ENCODE peak calls at places on chromosome 11, in four cellular contexts. V is CD8-positive, alpha-beta T cell; N is heart right ventricle; D is heart left ventricle. L is an unnamed sample.
A peak's percentile ranks its signal among the peaks of the same experiment; 100 is the strongest.

GRCh38 chr11:2804189-2804588 is 81.4 kb downstream of the CDKN1C start:
- DNase-seq in V (no peak), N (peak; percentile 2), D (peak; percentile 13), L (no peak)

GRCh38 chr11:117299351-117300300 is 8.5 kb downstream of the BACE1-AS start:
- DNase-seq in V (no peak), N (no peak), D (no peak), L (no peak)

GRCh38 chr11:125457814-125458343 is 38.2 kb downstream of the FEZ1 start:
- DNase-seq in V (no peak), N (peak; percentile 70), D (peak; percentile 80), L (no peak)

GRCh38 chr11:60944504-60945294 is 7.3 kb downstream of the SLC15A3 start:
- DNase-seq in V (no peak), N (no peak), D (no peak), L (no peak)

GRCh38 chr11:130510407-130511006 is 62.1 kb downstream of the ADAMTS15 start:
- DNase-seq in V (no peak), N (no peak), D (no peak), L (peak; percentile 37)

GRCh38 chr11:30853470-30853869 is 267.3 kb upstream of the MPPED2 start:
- DNase-seq in V (no peak), N (no peak), D (no peak), L (no peak)

GRCh38 chr11:63564056-63564784 is 1.0 kb upstream of the PLAAT2 start:
- DNase-seq in V (no peak), N (no peak), D (no peak), L (no peak)

GRCh38 chr11:82858133-82858532 is 42.1 kb downstream of the PRCP start:
- DNase-seq in V (no peak), N (no peak), D (no peak), L (no peak)

GRCh38 chr11:47500121-47500520 is 51.2 kb upstream of the RAPSN start:
- DNase-seq in V (no peak), N (no peak), D (no peak), L (no peak)

GRCh38 chr11:117807482-117808272 is 10.7 kb upstream of the DSCAML1 start:
- DNase-seq in V (peak; percentile 78), N (peak; percentile 82), D (peak; percentile 89), L (no peak)

GRCh38 chr11:134727636-134728035 is 315.6 kb upstream of the B3GAT1 start:
- DNase-seq in V (no peak), N (no peak), D (no peak), L (no peak)

GRCh38 chr11:98711011-98711410 is 309.7 kb upstream of the CNTN5 start:
- DNase-seq in V (no peak), N (no peak), D (no peak), L (no peak)

GRCh38 chr11:67287355-67288197 is 1.5 kb upstream of the ANKRD13D start:
- DNase-seq in V (peak; percentile 42), N (no peak), D (peak; percentile 57), L (peak; percentile 34)

GRCh38 chr11:76159983-76160661 is 46.2 kb downstream of the WNT11 start:
- DNase-seq in V (no peak), N (no peak), D (no peak), L (no peak)

GRCh38 chr11:62553839-62554361 is 7.3 kb upstream of the AHNAK start:
- DNase-seq in V (no peak), N (no peak), D (no peak), L (peak; percentile 95)

GRCh38 chr11:126547161-126547560 is 191.7 kb downstream of the ST3GAL4 start:
- DNase-seq in V (no peak), N (no peak), D (no peak), L (no peak)

GRCh38 chr11:593347-593746 is 17.1 kb downstream of the PHRF1 start:
- DNase-seq in V (no peak), N (no peak), D (peak; percentile 48), L (no peak)

GRCh38 chr11:345179-345578 is 24.1 kb upstream of the B4GALNT4 start:
- DNase-seq in V (no peak), N (no peak), D (peak; percentile 1), L (no peak)

GRCh38 chr11:125070699-125071254 is 7.7 kb downstream of the SLC37A2 start:
- DNase-seq in V (no peak), N (peak; percentile 59), D (no peak), L (no peak)

GRCh38 chr11:33930317-33931021 is 38.6 kb upstream of the LMO2 start:
- DNase-seq in V (no peak), N (no peak), D (no peak), L (no peak)
- H3K27ac ChIP-seq in V (no peak overlapping the region), N (peak overlapping the region; percentile 85), D (peak overlapping the region; percentile 78), L (no peak overlapping the region)

DNA sequence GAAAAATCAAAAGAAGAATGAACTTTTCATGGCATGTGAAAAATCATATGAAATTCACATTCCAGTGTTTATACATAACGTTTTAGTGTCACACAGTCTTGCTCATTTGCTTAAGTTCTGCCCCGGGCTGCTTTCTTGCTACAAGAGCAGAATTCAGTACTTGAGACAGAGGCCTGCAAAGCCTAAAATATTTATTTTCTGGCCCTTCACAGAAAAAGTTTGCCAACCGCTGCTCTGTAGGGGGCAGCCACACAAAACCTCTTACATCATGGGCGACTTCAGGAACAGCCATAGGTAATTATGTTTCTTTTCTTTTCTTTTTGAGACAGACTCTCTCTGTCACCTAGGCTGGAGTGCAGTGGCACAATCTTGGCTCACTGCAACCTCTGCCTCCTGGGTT is 1.0 kb upstream of the ATG2A start:
- DNase-seq in V (no peak), N (no peak), D (no peak), L (peak; percentile 59)
- H3K4me3 ChIP-seq in V (no peak overlapping the region), N (peak overlapping the region; percentile 45), D (peak overlapping the region; percentile 98), L (peak overlapping the region; percentile 60)

GRCh38 chr11:72720047-72720446 is 32.2 kb downstream of the ARAP1 start:
- DNase-seq in V (no peak), N (no peak), D (no peak), L (no peak)
- H3K27ac ChIP-seq in V (peak overlapping the region; percentile 17), N (peak overlapping the region; percentile 93), D (peak overlapping the region; percentile 93), L (no peak overlapping the region)

GRCh38 chr11:111403021-111403725 is 24.1 kb upstream of the POU2AF1 start:
- DNase-seq in V (no peak), N (no peak), D (no peak), L (no peak)

GRCh38 chr11:111406589-111406988 is 27.5 kb upstream of the POU2AF1 start:
- DNase-seq in V (no peak), N (no peak), D (no peak), L (no peak)

GRCh38 chr11:111405551-111405950 is 26.5 kb upstream of the POU2AF1 start:
- DNase-seq in V (no peak), N (no peak), D (no peak), L (no peak)

GRCh38 chr11:111407652-111408051 is 28.6 kb upstream of the POU2AF1 start:
- DNase-seq in V (no peak), N (no peak), D (no peak), L (no peak)

DNA sequence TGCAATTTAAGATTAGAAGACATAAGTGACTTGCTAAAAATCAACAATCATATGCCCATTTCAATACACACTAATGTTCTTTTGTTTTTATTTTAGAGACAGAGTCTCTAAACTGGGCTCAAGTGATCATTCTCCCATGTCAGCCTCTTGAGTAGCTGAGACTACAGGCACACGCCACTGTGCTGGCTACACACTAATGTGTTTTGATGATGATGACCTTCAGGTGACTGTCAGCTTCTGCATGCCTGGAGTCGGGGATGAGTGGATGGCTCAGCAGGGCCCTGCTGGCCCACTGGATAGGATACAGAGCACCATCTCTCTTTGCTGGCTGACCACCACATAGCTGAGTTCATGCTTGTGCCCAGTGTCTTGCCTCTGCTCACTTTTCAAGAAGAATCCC is 27.0 kb upstream of the POU2AF1 start:
- DNase-seq in V (no peak), N (no peak), D (no peak), L (no peak)
- H3K4me3 ChIP-seq in V (no peak overlapping the region), N (no peak overlapping the region), D (no peak overlapping the region), L (no peak overlapping the region)

L was measured in SJSA1.